ENCODE peak calls at places on chromosomes 16 and 17, in seven cellular contexts. N is endothelial cell of umbilical vein, I is small intestine, T is HepG2, F is ovary, Q is IMR-90, R is heart right ventricle. J is an unnamed sample.
A peak's percentile ranks its signal among the peaks of the same experiment; 100 is the strongest.

GRCh38 chr16:72723781-72724180 is 324.1 kb downstream of the ZFHX3 start:
- DNase-seq in F (no peak), N (no peak), T (no peak), R (no peak), Q (peak; percentile 51), I (no peak), J (no peak)

GRCh38 chr16:49924078-49924477 is 68.2 kb upstream of the ZNF423 start:
- DNase-seq in F (no peak), T (no peak), N (no peak), Q (no peak), I (no peak), R (no peak), J (no peak)

GRCh38 chr16:31471875-31472558 is at the start of gene TGFB1I1:
- DNase-seq in R (peak; percentile 78), F (peak; percentile 85), I (no peak), T (no peak), N (peak; percentile 61), Q (peak; percentile 80), J (peak; percentile 73)

GRCh38 chr16:84478172-84478948 is 26.1 kb downstream of the MEAK7 start:
- DNase-seq in T (no peak), I (no peak), F (no peak), N (no peak), Q (peak; percentile 88), R (no peak), J (no peak)

GRCh38 chr16:52114414-52114813 is 432.5 kb downstream of the TOX3 start:
- DNase-seq in F (no peak), R (no peak), T (no peak), Q (no peak), I (peak; percentile 72), N (no peak), J (no peak)

GRCh38 chr16:50595854-50596253 is 47.7 kb downstream of the NKD1 start:
- DNase-seq in N (no peak), I (no peak), F (no peak), R (no peak), Q (no peak), T (no peak), J (no peak)

GRCh38 chr16:87227651-87228015 is 89.6 kb downstream of the C16orf95 start:
- DNase-seq in I (no peak), R (peak; percentile 47), F (no peak), Q (no peak), N (peak; percentile 39), T (no peak), J (no peak)

GRCh38 chr17:69179227-69179952 is 37.7 kb upstream of the ABCA6 start:
- DNase-seq in Q (peak; percentile 50), R (no peak), T (no peak), N (no peak), I (peak; percentile 40), F (no peak), J (no peak)

GRCh38 chr17:71535311-71535710 is 585.5 kb upstream of the SOX9 start:
- DNase-seq in R (no peak), T (no peak), N (no peak), Q (no peak), I (no peak), F (no peak), J (no peak)

GRCh38 chr17:410674-411401 is 58.2 kb upstream of the RPH3AL start:
- DNase-seq in R (no peak), N (peak; percentile 17), I (peak; percentile 62), Q (peak; percentile 12), F (no peak), T (no peak), J (no peak)

GRCh38 chr17:20066253-20066652 is 57.1 kb downstream of the SPECC1 start:
- DNase-seq in N (no peak), F (peak; percentile 85), Q (peak; percentile 80), T (no peak), R (no peak), I (no peak), J (peak; percentile 76)

GRCh38 chr16:61237804-61238485 is 798.3 kb downstream of the CDH8 start:
- DNase-seq in T (no peak), F (no peak), R (no peak), N (no peak), I (no peak), Q (no peak), J (no peak)

GRCh38 chr17:80984749-80985148 is 6.9 kb upstream of the CHMP6 start:
- DNase-seq in I (peak; percentile 31), N (no peak), Q (peak; percentile 96), T (peak; percentile 68), F (no peak), R (no peak), J (peak; percentile 28)

GRCh38 chr16:13996778-13997288 is 74.3 kb upstream of the MRTFB start:
- DNase-seq in T (no peak), I (no peak), Q (no peak), N (no peak), F (no peak), R (no peak), J (no peak)

GRCh38 chr17:80819422-80820164 is 172.0 kb upstream of the CHMP6 start:
- DNase-seq in T (peak; percentile 29), I (no peak), N (no peak), Q (no peak), F (no peak), R (no peak), J (peak; percentile 47)

GRCh38 chr17:48526986-48527741 is 3.6 kb downstream of the HOXB1 start:
- DNase-seq in Q (no peak), T (no peak), F (no peak), I (no peak), N (no peak), R (peak; percentile 18), J (peak; percentile 48)

DNA sequence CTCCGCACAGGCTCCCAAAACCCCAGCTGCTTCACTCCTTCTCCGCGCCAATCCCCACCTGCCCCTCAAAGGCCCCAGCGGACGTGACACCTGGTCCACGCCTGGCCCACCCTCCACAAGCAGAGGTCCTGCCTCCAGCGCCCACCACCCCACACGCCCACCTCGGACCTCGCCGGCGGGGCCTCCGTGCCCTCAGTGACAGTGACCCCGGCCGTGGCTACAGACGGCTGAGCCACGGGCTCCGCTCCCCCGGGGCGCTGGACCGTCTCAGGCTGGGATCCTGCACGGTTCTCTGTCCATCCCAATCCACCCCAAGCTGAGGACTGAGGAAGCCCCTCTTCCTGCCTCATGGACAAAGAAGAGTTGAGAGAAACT is 25.1 kb downstream of the PIEZO1 start:
- DNase-seq in N (no peak), T (no peak), F (no peak), R (no peak), Q (no peak), I (no peak), J (no peak)
- H3K4me1 ChIP-seq in N (peaks cover 9% of the 10 kb centered on the region), T (peaks cover 65% of the 10 kb centered on the region), F (peaks cover 10% of the 10 kb centered on the region), R (peaks cover 11% of the 10 kb centered on the region), Q (peaks cover 33% of the 10 kb centered on the region), I (peaks cover 5% of the 10 kb centered on the region), J (no peaks in the 10 kb centered on the region)

DNA sequence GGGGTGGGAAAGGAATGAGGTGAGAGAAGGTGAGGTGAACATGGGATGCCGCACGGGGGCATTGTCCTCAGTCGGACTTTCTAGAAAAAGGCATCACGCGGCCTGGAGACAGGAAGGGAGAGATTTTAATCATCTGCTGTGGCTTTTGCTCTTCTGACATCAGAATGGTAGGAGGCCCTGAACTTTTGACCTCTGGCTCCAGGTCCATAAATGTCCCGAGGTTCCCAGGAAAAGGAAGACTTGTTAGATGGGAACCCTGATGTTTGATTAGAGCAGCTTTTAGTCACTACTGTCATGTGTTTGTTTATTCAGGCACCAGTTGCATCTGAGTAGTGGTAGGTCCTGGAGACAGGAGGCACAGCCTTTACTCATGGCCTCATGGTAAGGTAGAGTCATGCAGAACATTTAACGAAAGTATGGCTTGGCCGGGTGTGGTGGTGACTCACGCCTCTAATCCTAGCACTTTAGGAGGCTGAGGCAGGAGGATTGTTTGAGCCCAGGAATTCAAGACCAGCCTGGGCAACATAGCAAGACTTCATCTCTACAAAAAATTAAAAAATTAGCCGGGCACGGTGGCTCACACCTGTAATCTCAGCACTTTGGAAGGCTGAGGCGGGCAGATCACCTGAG is 203.1 kb downstream of the MSI2 start:
- DNase-seq in N (no peak), F (no peak), Q (peak; percentile 82), R (no peak), T (peak; percentile 100), I (no peak), J (no peak)
- H3K4me1 ChIP-seq in N (no peaks in the 10 kb centered on the region), F (peaks cover 5% of the 10 kb centered on the region), Q (peaks cover 22% of the 10 kb centered on the region), R (peaks cover 24% of the 10 kb centered on the region), T (peaks cover 50% of the 10 kb centered on the region), I (peaks cover 5% of the 10 kb centered on the region), J (peaks cover 32% of the 10 kb centered on the region)

DNA sequence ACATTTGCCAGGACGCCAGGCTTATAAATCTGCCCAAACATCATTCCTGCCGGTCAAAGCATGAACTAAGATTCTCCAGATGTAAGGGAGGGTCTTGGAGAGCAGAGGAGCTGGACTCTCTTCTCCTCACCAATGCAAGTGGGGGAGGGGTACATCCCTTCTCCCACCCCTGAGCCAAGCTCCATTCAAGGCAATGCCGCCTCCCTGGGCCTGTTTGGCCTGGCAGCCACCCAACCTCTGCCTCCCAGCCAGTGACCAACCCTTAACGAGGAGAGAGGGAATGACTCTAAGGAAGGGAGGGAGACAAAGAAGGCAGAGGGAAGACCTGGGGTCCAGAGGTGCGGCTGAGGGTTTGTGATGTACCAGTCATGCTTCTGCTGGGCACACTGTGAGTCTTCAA is 13.8 kb downstream of the C17orf50 start:
- DNase-seq in R (peak; percentile 49), T (no peak), Q (peak; percentile 21), I (peak; percentile 27), F (no peak), N (peak; percentile 60), J (no peak)
- H3K4me1 ChIP-seq in R (peaks cover 11% of the 10 kb centered on the region), T (no peaks in the 10 kb centered on the region), Q (peaks cover 26% of the 10 kb centered on the region), I (peaks cover 3% of the 10 kb centered on the region), F (no peaks in the 10 kb centered on the region), N (peaks cover 5% of the 10 kb centered on the region), J (no peaks in the 10 kb centered on the region)

GRCh38 chr17:82272495-82273326 is 789 bp downstream of the CSNK1D start:
- DNase-seq in R (peak; percentile 59), F (peak; percentile 72), I (peak; percentile 45), T (no peak), Q (no peak), N (no peak), J (peak; percentile 79)

GRCh38 chr17:82270651-82271050 is 2.8 kb downstream of the CSNK1D start:
- DNase-seq in I (no peak), R (no peak), F (no peak), N (no peak), Q (no peak), T (no peak), J (no peak)

GRCh38 chr17:82269138-82269881 is 4.2 kb downstream of the CSNK1D start:
- DNase-seq in N (no peak), Q (no peak), R (no peak), F (no peak), I (peak; percentile 84), T (no peak), J (no peak)

GRCh38 chr17:82269882-82270500 is 3.5 kb downstream of the CSNK1D start:
- DNase-seq in R (no peak), I (no peak), Q (no peak), N (no peak), T (no peak), F (no peak), J (no peak)

DNA sequence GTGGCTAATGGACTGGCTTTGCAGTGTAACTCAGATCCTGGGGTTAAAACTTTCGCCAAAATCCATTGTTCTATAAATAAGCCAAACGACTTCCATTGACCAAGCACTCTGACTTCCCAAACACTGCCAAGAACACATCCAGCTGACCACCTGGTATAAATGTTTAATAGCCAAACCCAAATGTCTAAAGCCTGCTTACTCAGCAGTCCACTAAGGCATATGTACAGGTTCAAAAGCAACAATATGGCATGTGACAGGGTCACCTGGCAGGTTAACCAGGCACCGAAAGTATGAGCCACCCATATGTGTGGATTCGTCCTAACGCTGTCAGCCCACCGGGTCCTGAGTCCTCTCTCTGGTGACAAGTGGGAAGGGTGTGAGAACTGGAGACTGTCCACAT is 2.1 kb downstream of the CSNK1D start:
- DNase-seq in T (no peak), I (no peak), R (no peak), F (no peak), Q (no peak), N (no peak), J (no peak)
- H3K4me1 ChIP-seq in T (peaks cover 80% of the 10 kb centered on the region), I (peaks cover 12% of the 10 kb centered on the region), R (peaks cover 64% of the 10 kb centered on the region), F (peaks cover 19% of the 10 kb centered on the region), Q (peaks cover 37% of the 10 kb centered on the region), N (peaks cover 26% of the 10 kb centered on the region), J (peaks cover 66% of the 10 kb centered on the region)